ENCODE peak calls at places on chromosomes 7 and 10, in eight cellular contexts. One of them, this sample, is unnamed.

GRCh38 chr7:114264029-114264428 is 150.6 kb upstream of the FOXP2 start:
- DNase-seq in cardiac muscle cell: no peak
- DNase-seq in osteocyte: no peak
- DNase-seq in stimulated activated CD4-positive, alpha-beta T cell treated with anti-CD3 and anti-CD28 coated beads, Interleukin-1b, Interleukin-23, amount 100 ng/mL, for 24 hours: no peak
- DNase-seq in activated CD8-positive, alpha-beta memory T cell treated with anti-CD3 and anti-CD28 coated beads, Interleukin-2, amount 50 U/mL, for 48 hours: no peak
- DNase-seq in smooth muscle cell of the brain vasculature: no peak
- DNase-seq in body of pancreas: no peak
- DNase-seq in pons: no peak
- DNase-seq in this sample: no peak

GRCh38 chr10:13296476-13296875 is 3.4 kb downstream of the PHYH start:
- DNase-seq in cardiac muscle cell: no peak
- DNase-seq in osteocyte: no peak
- DNase-seq in stimulated activated CD4-positive, alpha-beta T cell treated with anti-CD3 and anti-CD28 coated beads, Interleukin-1b, Interleukin-23, amount 100 ng/mL, for 24 hours: no peak
- DNase-seq in activated CD8-positive, alpha-beta memory T cell treated with anti-CD3 and anti-CD28 coated beads, Interleukin-2, amount 50 U/mL, for 48 hours: no peak
- DNase-seq in smooth muscle cell of the brain vasculature: no peak
- DNase-seq in body of pancreas: no peak
- DNase-seq in pons: no peak
- DNase-seq in this sample: no peak

GRCh38 chr7:13827716-13828115 is 161.8 kb downstream of the ETV1 start:
- DNase-seq in cardiac muscle cell: peak; percentile 33
- DNase-seq in osteocyte: no peak
- DNase-seq in stimulated activated CD4-positive, alpha-beta T cell treated with anti-CD3 and anti-CD28 coated beads, Interleukin-1b, Interleukin-23, amount 100 ng/mL, for 24 hours: no peak
- DNase-seq in activated CD8-positive, alpha-beta memory T cell treated with anti-CD3 and anti-CD28 coated beads, Interleukin-2, amount 50 U/mL, for 48 hours: no peak
- DNase-seq in smooth muscle cell of the brain vasculature: no peak
- DNase-seq in body of pancreas: no peak
- DNase-seq in pons: no peak
- DNase-seq in this sample: no peak

GRCh38 chr10:8840356-8840755 is 785.9 kb downstream of the GATA3 start:
- DNase-seq in cardiac muscle cell: no peak
- DNase-seq in osteocyte: no peak
- DNase-seq in stimulated activated CD4-positive, alpha-beta T cell treated with anti-CD3 and anti-CD28 coated beads, Interleukin-1b, Interleukin-23, amount 100 ng/mL, for 24 hours: no peak
- DNase-seq in activated CD8-positive, alpha-beta memory T cell treated with anti-CD3 and anti-CD28 coated beads, Interleukin-2, amount 50 U/mL, for 48 hours: no peak
- DNase-seq in smooth muscle cell of the brain vasculature: no peak
- DNase-seq in body of pancreas: no peak
- DNase-seq in pons: no peak
- DNase-seq in this sample: no peak

GRCh38 chr7:22105550-22105949 is 159.9 kb upstream of the CDCA7L start:
- DNase-seq in cardiac muscle cell: no peak
- DNase-seq in osteocyte: no peak
- DNase-seq in stimulated activated CD4-positive, alpha-beta T cell treated with anti-CD3 and anti-CD28 coated beads, Interleukin-1b, Interleukin-23, amount 100 ng/mL, for 24 hours: no peak
- DNase-seq in activated CD8-positive, alpha-beta memory T cell treated with anti-CD3 and anti-CD28 coated beads, Interleukin-2, amount 50 U/mL, for 48 hours: no peak
- DNase-seq in smooth muscle cell of the brain vasculature: no peak
- DNase-seq in body of pancreas: no peak
- DNase-seq in pons: no peak
- DNase-seq in this sample: no peak

GRCh38 chr7:112556633-112557032 is 75.8 kb downstream of the LSMEM1 start:
- DNase-seq in cardiac muscle cell: no peak
- DNase-seq in osteocyte: no peak
- DNase-seq in stimulated activated CD4-positive, alpha-beta T cell treated with anti-CD3 and anti-CD28 coated beads, Interleukin-1b, Interleukin-23, amount 100 ng/mL, for 24 hours: no peak
- DNase-seq in activated CD8-positive, alpha-beta memory T cell treated with anti-CD3 and anti-CD28 coated beads, Interleukin-2, amount 50 U/mL, for 48 hours: no peak
- DNase-seq in smooth muscle cell of the brain vasculature: no peak
- DNase-seq in body of pancreas: no peak
- DNase-seq in pons: no peak
- DNase-seq in this sample: no peak

GRCh38 chr7:82204694-82205093 is 238.9 kb downstream of the CACNA2D1 start:
- DNase-seq in cardiac muscle cell: peak; percentile 72
- DNase-seq in osteocyte: no peak
- DNase-seq in stimulated activated CD4-positive, alpha-beta T cell treated with anti-CD3 and anti-CD28 coated beads, Interleukin-1b, Interleukin-23, amount 100 ng/mL, for 24 hours: no peak
- DNase-seq in activated CD8-positive, alpha-beta memory T cell treated with anti-CD3 and anti-CD28 coated beads, Interleukin-2, amount 50 U/mL, for 48 hours: no peak
- DNase-seq in smooth muscle cell of the brain vasculature: no peak
- DNase-seq in body of pancreas: no peak
- DNase-seq in pons: no peak
- DNase-seq in this sample: no peak

GRCh38 chr10:96587255-96588059 is 645 bp upstream of the TM9SF3 start:
- DNase-seq in cardiac muscle cell: peak; percentile 86
- DNase-seq in osteocyte: no peak
- DNase-seq in stimulated activated CD4-positive, alpha-beta T cell treated with anti-CD3 and anti-CD28 coated beads, Interleukin-1b, Interleukin-23, amount 100 ng/mL, for 24 hours: no peak
- DNase-seq in activated CD8-positive, alpha-beta memory T cell treated with anti-CD3 and anti-CD28 coated beads, Interleukin-2, amount 50 U/mL, for 48 hours: no peak
- DNase-seq in smooth muscle cell of the brain vasculature: no peak
- DNase-seq in body of pancreas: peak; percentile 73
- DNase-seq in pons: peak; percentile 62
- DNase-seq in this sample: peak; percentile 1

GRCh38 chr7:45216181-45216580 is 58.6 kb downstream of the RAMP3 start:
- DNase-seq in cardiac muscle cell: no peak
- DNase-seq in osteocyte: no peak
- DNase-seq in stimulated activated CD4-positive, alpha-beta T cell treated with anti-CD3 and anti-CD28 coated beads, Interleukin-1b, Interleukin-23, amount 100 ng/mL, for 24 hours: no peak
- DNase-seq in activated CD8-positive, alpha-beta memory T cell treated with anti-CD3 and anti-CD28 coated beads, Interleukin-2, amount 50 U/mL, for 48 hours: no peak
- DNase-seq in smooth muscle cell of the brain vasculature: no peak
- DNase-seq in body of pancreas: no peak
- DNase-seq in pons: no peak
- DNase-seq in this sample: peak; percentile 25

GRCh38 chr7:929311-929711 is 25.2 kb downstream of the ADAP1 start:
- DNase-seq in cardiac muscle cell: no peak
- DNase-seq in osteocyte: no peak
- DNase-seq in stimulated activated CD4-positive, alpha-beta T cell treated with anti-CD3 and anti-CD28 coated beads, Interleukin-1b, Interleukin-23, amount 100 ng/mL, for 24 hours: no peak
- DNase-seq in activated CD8-positive, alpha-beta memory T cell treated with anti-CD3 and anti-CD28 coated beads, Interleukin-2, amount 50 U/mL, for 48 hours: peak; percentile 51
- DNase-seq in smooth muscle cell of the brain vasculature: no peak
- DNase-seq in body of pancreas: no peak
- DNase-seq in pons: peak; percentile 90
- DNase-seq in this sample: no peak

GRCh38 chr10:13100349-13101294 is 659 bp downstream of the OPTN start:
- DNase-seq in cardiac muscle cell: peak; percentile 31
- DNase-seq in osteocyte: no peak
- DNase-seq in stimulated activated CD4-positive, alpha-beta T cell treated with anti-CD3 and anti-CD28 coated beads, Interleukin-1b, Interleukin-23, amount 100 ng/mL, for 24 hours: no peak
- DNase-seq in activated CD8-positive, alpha-beta memory T cell treated with anti-CD3 and anti-CD28 coated beads, Interleukin-2, amount 50 U/mL, for 48 hours: peak; percentile 69
- DNase-seq in smooth muscle cell of the brain vasculature: no peak
- DNase-seq in body of pancreas: peak; percentile 42
- DNase-seq in pons: no peak
- DNase-seq in this sample: no peak

GRCh38 chr7:15123901-15124300 is 221.3 kb upstream of the DGKB start:
- DNase-seq in cardiac muscle cell: no peak
- DNase-seq in osteocyte: no peak
- DNase-seq in stimulated activated CD4-positive, alpha-beta T cell treated with anti-CD3 and anti-CD28 coated beads, Interleukin-1b, Interleukin-23, amount 100 ng/mL, for 24 hours: no peak
- DNase-seq in activated CD8-positive, alpha-beta memory T cell treated with anti-CD3 and anti-CD28 coated beads, Interleukin-2, amount 50 U/mL, for 48 hours: no peak
- DNase-seq in smooth muscle cell of the brain vasculature: no peak
- DNase-seq in body of pancreas: no peak
- DNase-seq in pons: no peak
- DNase-seq in this sample: no peak

GRCh38 chr7:16028103-16028502 is 341.6 kb upstream of the MEOX2 start:
- DNase-seq in cardiac muscle cell: peak; percentile 90
- DNase-seq in osteocyte: no peak
- DNase-seq in stimulated activated CD4-positive, alpha-beta T cell treated with anti-CD3 and anti-CD28 coated beads, Interleukin-1b, Interleukin-23, amount 100 ng/mL, for 24 hours: no peak
- DNase-seq in activated CD8-positive, alpha-beta memory T cell treated with anti-CD3 and anti-CD28 coated beads, Interleukin-2, amount 50 U/mL, for 48 hours: no peak
- DNase-seq in smooth muscle cell of the brain vasculature: no peak
- DNase-seq in body of pancreas: no peak
- DNase-seq in pons: no peak
- DNase-seq in this sample: no peak

This sample was measured in NCI-H524.